ENCODE peak calls at places on chromosomes 3 and 15, in eight cellular contexts. C, G, N, B, I, P, V and K are unnamed samples.

GRCh38 chr15:91407237-91407889 is 307.3 kb downstream of the SV2B start:
- DNase-seq in C (peak), G (no peak), N (no peak), B (no peak), I (no peak), P (no peak), V (no peak), K (no peak)

GRCh38 chr3:159859424-159859823 is 129.2 kb upstream of the IL12A start:
- DNase-seq in C (no peak), G (no peak), N (no peak), B (no peak), I (no peak), P (no peak), V (no peak), K (no peak)

GRCh38 chr3:28901029-28901428 is 379.8 kb upstream of the RBMS3 start:
- DNase-seq in C (peak), G (no peak), N (peak), B (no peak), I (no peak), P (no peak), V (no peak), K (no peak)

GRCh38 chr3:152159328-152159727 is 109.4 kb upstream of the MBNL1 start:
- DNase-seq in C (no peak), G (no peak), N (no peak), B (no peak), I (no peak), P (no peak), V (no peak), K (no peak)

GRCh38 chr3:127387556-127388153 is 99.8 kb upstream of the PRR20G start:
- DNase-seq in C (peak), G (no peak), N (no peak), B (no peak), I (no peak), P (no peak), V (no peak), K (no peak)

GRCh38 chr3:52495777-52496602 is 852 bp downstream of the STAB1 start:
- DNase-seq in C (peak), G (no peak), N (no peak), B (no peak), I (no peak), P (no peak), V (no peak), K (no peak)

GRCh38 chr3:24780992-24781391 is 286.3 kb upstream of the THRB start:
- DNase-seq in C (no peak), G (no peak), N (no peak), B (no peak), I (no peak), P (no peak), V (no peak), K (no peak)

GRCh38 chr3:56826831-56827722 is 25.3 kb upstream of the ARHGEF3 start:
- DNase-seq in C (no peak), G (no peak), N (no peak), B (no peak), I (no peak), P (no peak), V (no peak), K (no peak)

GRCh38 chr3:67301556-67301955 is 303.4 kb downstream of the KBTBD8 start:
- DNase-seq in C (no peak), G (no peak), N (no peak), B (no peak), I (no peak), P (no peak), V (no peak), K (no peak)

GRCh38 chr15:40448354-40448753 is 7.6 kb downstream of the BAHD1 start:
- DNase-seq in C (no peak), G (no peak), N (no peak), B (no peak), I (no peak), P (no peak), V (no peak), K (no peak)

GRCh38 chr15:33211409-33211808 is 16.9 kb upstream of the FMN1 start:
- DNase-seq in C (peak), G (no peak), N (no peak), B (no peak), I (no peak), P (peak), V (no peak), K (no peak)

GRCh38 chr3:45165497-45166282 is 19.5 kb upstream of the CDCP1 start:
- DNase-seq in C (no peak), G (no peak), N (no peak), B (no peak), I (no peak), P (no peak), V (no peak), K (no peak)

GRCh38 chr15:31954364-31954763 is 76.0 kb upstream of the CHRNA7 start:
- DNase-seq in C (no peak), G (no peak), N (no peak), B (no peak), I (no peak), P (no peak), V (no peak), K (no peak)

GRCh38 chr3:94936023-94936580 is 873.2 kb downstream of the NSUN3 start:
- DNase-seq in C (no peak), G (no peak), N (no peak), B (no peak), I (no peak), P (no peak), V (no peak), K (no peak)

GRCh38 chr3:100875239-100875638 is 118.0 kb downstream of the ABI3BP start:
- DNase-seq in C (peak), G (no peak), N (no peak), B (no peak), I (no peak), P (peak), V (no peak), K (no peak)

GRCh38 chr3:161221881-161222600 is 930 bp downstream of the NMD3 start:
- DNase-seq in C (no peak), G (no peak), N (peak), B (no peak), I (no peak), P (peak), V (no peak), K (no peak)

GRCh38 chr15:33119865-33120264 is 74.6 kb downstream of the FMN1 start:
- DNase-seq in C (no peak), G (no peak), N (no peak), B (no peak), I (no peak), P (no peak), V (no peak), K (no peak)

GRCh38 chr3:177525987-177526712 is 328.9 kb upstream of the TBL1XR1 start:
- DNase-seq in C (no peak), G (no peak), N (peak), B (no peak), I (no peak), P (no peak), V (no peak), K (no peak)

GRCh38 chr15:72042054-72042453 is 75.9 kb downstream of the MYO9A start:
- DNase-seq in C (no peak), G (no peak), N (no peak), B (no peak), I (no peak), P (no peak), V (no peak), K (no peak)

GRCh38 chr15:55198706-55199105 is 2.0 kb upstream of the RSL24D1 start:
- DNase-seq in C (no peak), G (no peak), N (no peak), B (no peak), I (no peak), P (no peak), V (no peak), K (no peak)

GRCh38 chr15:55197719-55198118 is 978 bp upstream of the RSL24D1 start:
- DNase-seq in C (no peak), G (no peak), N (no peak), B (no peak), I (no peak), P (no peak), V (no peak), K (no peak)

GRCh38 chr15:55196011-55196410 is 730 bp downstream of the RSL24D1 start:
- DNase-seq in C (no peak), G (no peak), N (no peak), B (no peak), I (no peak), P (peak), V (no peak), K (no peak)

GRCh38 chr15:55197362-55197705 is 593 bp upstream of the RSL24D1 start:
- DNase-seq in C (no peak), G (no peak), N (no peak), B (no peak), I (no peak), P (no peak), V (no peak), K (no peak)

GRCh38 chr15:55196458-55197361 is at the start of gene RSL24D1:
- DNase-seq in C (peak), G (peak), N (peak), B (peak), I (peak), P (peak), V (peak), K (peak)
- TF ChIP-seq CTCF in C (peak), G (peak), N (peak), B (peak), I (peak), P (no peak), V (peak), K (peak)

GRCh38 chr3:101954946-101955345 is 105.6 kb downstream of the NFKBIZ start:
- DNase-seq in C (no peak), G (no peak), N (no peak), B (no peak), I (no peak), P (no peak), V (no peak), K (no peak)
- TF ChIP-seq CTCF in C (no peak), G (no peak), N (no peak), B (no peak), I (no peak), P (no peak), V (no peak), K (no peak)

DNA sequence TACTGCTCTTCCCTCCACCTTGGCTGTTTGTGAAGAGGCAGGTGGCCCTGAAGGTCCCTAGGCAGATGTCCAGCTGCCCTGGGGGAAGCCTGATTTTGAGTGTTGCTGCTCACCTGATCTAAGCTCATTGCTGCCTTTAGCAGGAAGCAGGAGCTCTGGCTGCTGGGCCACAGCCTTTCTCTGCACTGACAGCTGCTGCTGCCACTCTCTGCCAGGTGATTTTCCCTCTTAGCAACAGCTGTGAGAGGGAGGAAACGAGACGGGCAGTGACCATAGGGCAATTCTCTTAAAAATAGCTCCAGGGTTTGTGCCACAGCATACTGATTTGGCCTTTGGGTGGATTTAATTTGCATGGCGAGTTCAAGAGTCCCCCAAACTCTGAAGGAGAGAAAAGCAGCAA is 415.8 kb upstream of the SEMA6D start:
- DNase-seq in C (no peak), G (no peak), N (no peak), B (no peak), I (no peak), P (no peak), V (no peak), K (no peak)
- TF ChIP-seq CTCF in C (no peak), G (no peak), N (no peak), B (no peak), I (no peak), P (no peak), V (no peak), K (no peak)

GRCh38 chr15:62400778-62401177 is 235.7 kb upstream of the C2CD4B start:
- DNase-seq in C (no peak), G (no peak), N (no peak), B (no peak), I (no peak), P (no peak), V (no peak), K (no peak)
- TF ChIP-seq CTCF in C (no peak), G (no peak), N (no peak), B (no peak), I (no peak), P (no peak), V (no peak), K (no peak)

DNA sequence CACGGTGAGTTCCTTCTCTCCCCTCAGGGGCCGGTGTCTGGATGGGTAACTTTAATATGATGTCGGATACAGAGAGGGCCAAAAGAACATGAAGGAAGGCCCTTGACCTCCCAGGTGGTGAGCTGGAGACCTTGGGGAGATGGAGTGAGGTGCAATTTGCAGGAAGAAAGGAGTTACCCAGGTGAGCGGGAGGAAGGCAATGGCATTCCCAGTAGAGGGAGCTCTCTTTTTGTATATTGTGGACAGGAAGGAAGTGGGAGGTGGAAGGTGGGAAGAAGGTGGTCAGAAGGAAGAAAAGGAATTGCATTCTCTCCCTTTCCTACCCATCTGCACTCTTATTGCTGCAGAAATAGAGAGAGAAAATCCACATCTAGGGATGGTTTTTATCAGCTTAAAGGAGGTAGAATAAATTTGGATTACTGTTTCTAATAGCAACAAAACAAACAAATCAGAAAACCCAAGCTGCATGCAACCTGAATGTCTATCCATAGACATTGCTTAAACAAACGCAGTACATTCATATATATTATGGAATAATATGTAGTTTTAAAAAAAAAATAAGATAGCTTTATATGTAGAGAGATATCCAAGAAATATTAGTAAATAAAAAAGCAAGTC is 169.0 kb upstream of the TSC22D2 start:
- DNase-seq in C (no peak), G (no peak), N (no peak), B (no peak), I (no peak), P (peak), V (peak), K (no peak)
- TF ChIP-seq CTCF in C (peak), G (no peak), N (peak), B (peak), I (no peak), P (peak), V (peak), K (peak)

GRCh38 chr3:47380026-47380600 is 708 bp upstream of the PTPN23 start:
- DNase-seq in C (no peak), G (no peak), N (no peak), B (no peak), I (no peak), P (no peak), V (no peak), K (no peak)
- TF ChIP-seq CTCF in C (no peak), G (no peak), N (no peak), B (no peak), I (no peak), P (no peak), V (peak), K (no peak)

GRCh38 chr3:40780801-40781406 is 256.1 kb downstream of the ZNF621 start:
- DNase-seq in C (peak), G (no peak), N (no peak), B (no peak), I (no peak), P (no peak), V (no peak), K (no peak)

GRCh38 chr3:40782086-40782721 is 257.4 kb downstream of the ZNF621 start:
- DNase-seq in C (no peak), G (no peak), N (no peak), B (no peak), I (no peak), P (no peak), V (no peak), K (no peak)

GRCh38 chr3:40779039-40779438 is 254.3 kb downstream of the ZNF621 start:
- DNase-seq in C (no peak), G (no peak), N (no peak), B (no peak), I (no peak), P (no peak), V (no peak), K (no peak)

GRCh38 chr3:40780341-40780800 is 255.6 kb downstream of the ZNF621 start:
- DNase-seq in C (peak), G (no peak), N (peak), B (peak), I (peak), P (peak), V (peak), K (no peak)
- TF ChIP-seq CTCF in C (no peak), G (no peak), N (no peak), B (peak), I (no peak), P (no peak), V (no peak), K (no peak)

DNA sequence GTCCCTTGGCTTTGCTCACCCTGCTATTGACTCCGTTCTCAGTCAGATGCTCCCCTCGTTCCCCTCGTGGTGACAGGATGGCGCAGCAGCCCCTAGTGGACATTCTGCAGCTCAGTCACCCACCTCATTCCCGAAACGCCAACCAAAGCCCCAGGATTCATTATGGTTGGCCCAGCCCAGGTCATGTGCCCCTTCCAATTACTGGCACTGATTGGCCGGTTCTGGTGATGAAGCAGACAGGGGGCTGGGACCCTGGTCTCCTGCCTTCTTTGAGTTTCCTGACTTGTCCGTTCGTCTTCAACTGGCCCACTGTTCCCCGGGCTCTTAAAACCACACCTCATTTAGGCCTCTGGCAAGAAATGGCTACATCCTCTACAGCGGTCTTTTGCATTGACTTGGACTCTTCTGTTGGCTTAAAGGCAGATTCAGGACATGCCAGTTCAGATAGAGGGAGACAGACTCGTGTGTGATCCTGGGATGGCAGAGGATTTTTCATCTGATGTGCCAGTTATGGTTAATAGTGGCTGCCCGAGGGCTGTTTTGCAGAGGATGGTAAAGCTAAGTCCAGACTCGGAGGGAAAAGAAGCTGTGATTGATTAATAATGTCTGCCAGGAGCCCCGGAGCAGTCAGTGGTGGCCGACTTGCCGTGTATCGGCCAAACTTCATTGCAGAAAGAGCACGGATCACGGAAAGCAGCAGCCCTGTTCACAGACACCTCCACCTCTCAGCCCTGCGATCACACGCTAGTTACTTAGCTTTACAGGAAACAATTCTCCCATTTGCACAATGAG is 37.8 kb downstream of the LSM3 start:
- DNase-seq in C (peak), G (no peak), N (no peak), B (peak), I (no peak), P (peak), V (peak), K (peak)
- TF ChIP-seq CTCF in C (peak), G (no peak), N (peak), B (peak), I (no peak), P (no peak), V (peak), K (peak)